ENCODE peak calls at places on chromosomes 13 and 19, in four cellular contexts. One of them, this sample, is unnamed.

GRCh38 chr19:9060559-9061340 is 26.1 kb upstream of the OR1M1 start:
- DNase-seq in K562: no peak
- DNase-seq in HepG2: no peak
- DNase-seq in GM12878: no peak
- DNase-seq in this sample: no peak

GRCh38 chr19:45638930-45639729 is at the start of gene EML2:
- DNase-seq in K562: peak; percentile 84
- DNase-seq in HepG2: peak; percentile 24
- DNase-seq in GM12878: no peak
- DNase-seq in this sample: no peak

GRCh38 chr19:49684251-49684982 is 5.0 kb upstream of the ADM5 start:
- DNase-seq in K562: no peak
- DNase-seq in HepG2: no peak
- DNase-seq in GM12878: no peak
- DNase-seq in this sample: peak; percentile 40

GRCh38 chr13:45436953-45437352 is 18.8 kb upstream of the SLC25A30 start:
- DNase-seq in K562: no peak
- DNase-seq in HepG2: no peak
- DNase-seq in GM12878: no peak
- DNase-seq in this sample: no peak

GRCh38 chr19:13937479-13938360 is 497 bp downstream of the PODNL1 start:
- DNase-seq in K562: no peak
- DNase-seq in HepG2: no peak
- DNase-seq in GM12878: no peak
- DNase-seq in this sample: no peak

GRCh38 chr19:2081873-2082810 is 14.0 kb downstream of the MOB3A start:
- DNase-seq in K562: no peak
- DNase-seq in HepG2: no peak
- DNase-seq in GM12878: no peak
- DNase-seq in this sample: no peak

GRCh38 chr13:41694902-41695301 is 237.6 kb downstream of the RGCC start:
- DNase-seq in K562: no peak
- DNase-seq in HepG2: no peak
- DNase-seq in GM12878: peak; percentile 7
- DNase-seq in this sample: peak; percentile 22

GRCh38 chr13:96982672-96983071 is 11.6 kb downstream of the OXGR1 start:
- DNase-seq in K562: no peak
- DNase-seq in HepG2: no peak
- DNase-seq in GM12878: no peak
- DNase-seq in this sample: no peak

GRCh38 chr19:13079542-13079986 is 23.1 kb downstream of the LYL1 start:
- DNase-seq in K562: peak; percentile 83
- DNase-seq in HepG2: no peak
- DNase-seq in GM12878: no peak
- DNase-seq in this sample: no peak

GRCh38 chr13:97043302-97043701 is 49.0 kb upstream of the OXGR1 start:
- DNase-seq in K562: no peak
- DNase-seq in HepG2: no peak
- DNase-seq in GM12878: no peak
- DNase-seq in this sample: no peak

GRCh38 chr13:73060251-73061160 is 1.7 kb downstream of the KLF5 start:
- DNase-seq in K562: no peak
- DNase-seq in HepG2: no peak
- DNase-seq in GM12878: no peak
- DNase-seq in this sample: peak; percentile 51

GRCh38 chr19:34367424-34367957 is 2.5 kb downstream of the GPI start:
- DNase-seq in K562: no peak
- DNase-seq in HepG2: no peak
- DNase-seq in GM12878: no peak
- DNase-seq in this sample: no peak

GRCh38 chr19:57034544-57034943 is 85.2 kb upstream of the USP29 start:
- DNase-seq in K562: no peak
- DNase-seq in HepG2: peak; percentile 11
- DNase-seq in GM12878: no peak
- DNase-seq in this sample: no peak

GRCh38 chr13:25172303-25172630 is 179 bp upstream of the AMER2 start:
- DNase-seq in K562: no peak
- DNase-seq in HepG2: no peak
- DNase-seq in GM12878: no peak
- DNase-seq in this sample: no peak

GRCh38 chr13:50257646-50258045 is 242.4 kb downstream of the KCNRG start:
- DNase-seq in K562: no peak
- DNase-seq in HepG2: no peak
- DNase-seq in GM12878: no peak
- DNase-seq in this sample: no peak

GRCh38 chr19:4582980-4583842 is 23.7 kb upstream of the SEMA6B start:
- DNase-seq in K562: no peak
- DNase-seq in HepG2: peak; percentile 78
- DNase-seq in GM12878: no peak
- DNase-seq in this sample: no peak

GRCh38 chr13:44309771-44310767 is 63.6 kb upstream of the SERP2 start:
- DNase-seq in K562: no peak
- DNase-seq in HepG2: no peak
- DNase-seq in GM12878: no peak
- DNase-seq in this sample: no peak

GRCh38 chr19:38265213-38265861 is 964 bp downstream of the SPINT2 start:
- DNase-seq in K562: no peak
- DNase-seq in HepG2: no peak
- DNase-seq in GM12878: no peak
- DNase-seq in this sample: no peak

GRCh38 chr19:5225486-5226345 is 114.9 kb downstream of the PTPRS start:
- DNase-seq in K562: peak; percentile 51
- DNase-seq in HepG2: peak; percentile 18
- DNase-seq in GM12878: no peak
- DNase-seq in this sample: peak; percentile 38

DNA sequence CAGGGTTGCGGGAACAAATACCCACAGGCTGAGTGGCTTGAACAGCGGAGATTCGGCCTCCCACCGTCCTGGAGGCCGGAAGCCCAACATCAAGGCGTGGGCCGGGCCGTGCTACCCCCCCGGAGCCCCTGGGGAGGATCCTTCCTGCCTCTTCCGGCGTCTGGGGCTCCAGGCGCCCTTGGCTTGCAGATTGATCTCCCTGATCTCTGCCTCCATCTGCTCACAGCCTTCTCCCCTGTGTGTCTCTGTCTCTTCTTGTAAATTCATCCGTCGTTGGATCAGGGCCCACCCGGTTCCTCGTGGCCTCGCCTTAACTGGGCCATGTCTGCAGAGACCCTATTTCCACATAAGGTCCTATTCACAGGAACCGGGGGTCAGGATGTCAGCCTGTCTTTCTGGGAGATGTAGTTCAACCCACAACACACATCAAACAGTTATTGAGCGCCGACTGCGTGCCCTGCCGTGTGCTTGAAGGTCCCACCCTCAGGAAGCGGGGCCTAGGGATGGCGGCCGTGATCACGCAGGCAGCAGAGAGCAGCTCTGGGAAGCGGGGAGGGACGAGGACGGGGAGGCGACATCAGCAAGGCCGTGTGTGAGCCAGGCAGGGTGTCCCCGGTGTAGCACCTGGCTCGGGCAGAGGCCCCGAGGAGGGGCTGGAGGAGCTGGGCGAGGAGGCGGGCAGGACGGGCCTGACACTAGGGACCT is 21.3 kb downstream of the HCN2 start:
- DNase-seq in K562: peak; percentile 80
- DNase-seq in HepG2: no peak
- DNase-seq in GM12878: no peak
- DNase-seq in this sample: no peak
- TF ChIP-seq FOXK2 in K562: no peak
- TF ChIP-seq FOXK2 in HepG2: no peak
- TF ChIP-seq FOXK2 in GM12878: no peak
- TF ChIP-seq FOXK2 in this sample: no peak

GRCh38 chr19:7230826-7231225 is 63.4 kb downstream of the INSR start:
- DNase-seq in K562: no peak
- DNase-seq in HepG2: no peak
- DNase-seq in GM12878: no peak
- DNase-seq in this sample: no peak
- TF ChIP-seq TARDBP in K562: no peak
- TF ChIP-seq TARDBP in HepG2: no peak
- TF ChIP-seq TARDBP in GM12878: no peak
- TF ChIP-seq TARDBP in this sample: no peak

DNA sequence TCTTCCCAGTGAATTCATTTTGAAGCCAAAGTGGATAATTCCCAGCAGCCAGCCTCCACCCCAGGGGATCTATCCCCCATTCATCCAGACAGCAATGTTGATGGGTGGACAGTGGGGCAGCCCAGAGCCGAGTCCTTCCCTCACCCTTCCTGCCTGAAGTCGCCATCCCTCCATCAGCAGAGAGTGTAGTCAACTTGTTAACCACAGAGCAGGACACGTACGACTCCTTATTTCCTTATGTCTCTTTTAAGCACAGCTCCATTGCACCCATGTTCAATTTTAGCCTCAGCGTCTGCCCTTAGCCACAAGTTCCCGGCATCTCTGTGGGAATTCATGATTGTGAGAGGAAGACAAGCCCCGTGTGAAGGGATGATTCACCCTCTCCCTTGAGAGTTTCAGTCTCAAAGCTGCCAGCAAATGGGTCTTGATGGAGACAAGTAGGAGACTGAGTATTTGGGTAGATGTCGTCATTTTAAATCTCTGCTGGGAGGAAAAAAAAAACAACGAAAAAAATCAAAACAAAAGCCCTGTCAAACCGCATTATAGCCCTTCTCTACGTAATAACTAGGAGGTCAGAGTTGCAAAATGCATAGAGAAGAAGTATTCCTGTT is 58.3 kb upstream of the MEDAG start:
- DNase-seq in K562: no peak
- DNase-seq in HepG2: no peak
- DNase-seq in GM12878: peak; percentile 40
- DNase-seq in this sample: no peak
- TF ChIP-seq BHLHE40 in K562: no peak
- TF ChIP-seq BHLHE40 in HepG2: no peak
- TF ChIP-seq BHLHE40 in GM12878: no peak
- TF ChIP-seq BHLHE40 in this sample: no peak

DNA sequence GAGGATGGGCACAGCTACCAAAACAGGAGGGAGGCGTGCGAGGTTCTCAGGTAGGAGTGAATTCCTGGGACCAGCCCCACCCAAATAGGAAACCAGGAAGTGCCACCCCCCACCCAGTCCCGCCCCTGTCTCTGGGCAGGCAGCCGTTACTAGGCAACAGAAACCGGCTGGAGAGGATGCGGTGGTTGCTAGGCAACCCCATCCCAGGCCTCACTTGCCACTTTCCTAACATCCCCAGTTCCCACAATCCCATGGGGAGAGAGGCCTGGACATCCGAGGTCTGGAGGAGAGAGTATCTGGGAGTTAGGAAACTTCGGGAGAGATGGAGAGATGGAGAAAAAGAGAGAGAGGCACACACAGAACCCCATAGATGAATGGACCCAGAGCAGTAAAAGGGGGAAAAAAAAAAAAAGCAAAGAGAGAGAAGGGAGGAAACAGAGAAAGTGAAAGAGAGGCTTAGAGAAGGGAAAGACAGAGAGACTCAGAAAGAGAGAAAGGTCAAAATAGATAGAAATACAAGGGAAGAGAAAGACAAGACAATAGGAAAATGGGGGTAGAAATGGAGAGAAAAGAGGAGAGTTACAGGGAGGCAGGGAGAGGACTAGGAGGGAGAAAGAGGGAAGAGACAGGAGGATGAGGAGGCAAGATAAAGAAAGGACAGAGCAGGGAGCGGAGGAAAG is 3.8 kb downstream of the GRIK5 start:
- DNase-seq in K562: peak; percentile 83
- DNase-seq in HepG2: no peak
- DNase-seq in GM12878: no peak
- DNase-seq in this sample: peak; percentile 62
- TF ChIP-seq FOXK2 in K562: no peak
- TF ChIP-seq FOXK2 in HepG2: no peak
- TF ChIP-seq FOXK2 in GM12878: no peak
- TF ChIP-seq FOXK2 in this sample: no peak

GRCh38 chr19:10295305-10295846 is 5.6 kb downstream of the ICAM5 start:
- DNase-seq in K562: peak; percentile 39
- DNase-seq in HepG2: no peak
- DNase-seq in GM12878: no peak
- DNase-seq in this sample: no peak
- TF ChIP-seq TARDBP in K562: no peak
- TF ChIP-seq TARDBP in HepG2: no peak
- TF ChIP-seq TARDBP in GM12878: no peak
- TF ChIP-seq TARDBP in this sample: no peak

GRCh38 chr13:69092615-69093322 is 1014.9 kb upstream of the ATXN8OS start:
- DNase-seq in K562: no peak
- DNase-seq in HepG2: no peak
- DNase-seq in GM12878: no peak
- DNase-seq in this sample: no peak
- TF ChIP-seq BHLHE40 in K562: no peak
- TF ChIP-seq BHLHE40 in HepG2: no peak
- TF ChIP-seq BHLHE40 in GM12878: no peak
- TF ChIP-seq BHLHE40 in this sample: no peak